ENCODE peak calls at places on chromosomes 3 and 15, in five cellular contexts. O is Daoy, L is NCI-H1436 treated with DMSO at 0.1 percent for 48 hours, K is GM18507, N is foreskin keratinocyte. G is an unnamed sample.

GRCh38 chr3:134357914-134358811 is 16.1 kb downstream of the AMOTL2 start:
- DNase-seq in N (peak; percentile 96), L (no peak), O (peak; percentile 95), K (no peak), G (peak; percentile 98)

GRCh38 chr15:58457466-58457965 is 25.7 kb downstream of the LIPC start:
- DNase-seq in N (peak; percentile 79), O (peak; percentile 87), L (no peak), K (peak; percentile 54), G (peak; percentile 91)

GRCh38 chr3:126459763-126460127 is 15.9 kb downstream of the ZXDC start:
- DNase-seq in K (no peak), N (no peak), O (no peak), L (no peak), G (no peak)

GRCh38 chr3:76685858-76686257 is 354.0 kb upstream of the ROBO2 start:
- DNase-seq in L (no peak), N (no peak), O (peak; percentile 13), K (no peak), G (no peak)

GRCh38 chr3:13884851-13885703 is 5.2 kb upstream of the WNT7A start:
- DNase-seq in L (no peak), N (peak; percentile 63), O (peak; percentile 38), K (peak; percentile 38), G (peak; percentile 15)

GRCh38 chr3:127443581-127444375 is 146.8 kb downstream of the TPRA1 start:
- DNase-seq in N (no peak), K (no peak), L (no peak), O (no peak), G (no peak)

GRCh38 chr3:169348981-169349942 is 314.2 kb downstream of the MECOM start:
- DNase-seq in N (peak; percentile 94), L (no peak), K (no peak), O (peak; percentile 66), G (no peak)

GRCh38 chr3:154886437-154886836 is 193.7 kb upstream of the MME start:
- DNase-seq in K (no peak), N (peak; percentile 97), L (no peak), O (no peak), G (peak; percentile 90)

GRCh38 chr3:32817195-32817560 is 619 bp upstream of the TRIM71 start:
- DNase-seq in K (no peak), N (no peak), L (no peak), O (peak; percentile 6), G (no peak)

GRCh38 chr3:22474706-22475470 is 723.9 kb upstream of the ZNF385D start:
- DNase-seq in O (no peak), N (no peak), L (no peak), K (no peak), G (peak; percentile 90)

GRCh38 chr3:99789322-99789721 is 28.3 kb upstream of the CMSS1 start:
- DNase-seq in O (peak; percentile 66), N (peak; percentile 30), K (no peak), L (no peak), G (peak; percentile 70)

GRCh38 chr15:58453931-58454793 is 22.4 kb downstream of the LIPC start:
- DNase-seq in O (peak; percentile 52), L (no peak), N (no peak), K (no peak), G (peak; percentile 89)

GRCh38 chr3:72441284-72441994 is 406.8 kb downstream of the SHQ1 start:
- DNase-seq in N (no peak), O (no peak), L (no peak), K (no peak), G (no peak)

GRCh38 chr3:106121491-106122289 is 252.9 kb upstream of the CBLB start:
- DNase-seq in N (no peak), K (no peak), O (no peak), L (no peak), G (no peak)

GRCh38 chr15:82128401-82129143 is 82.8 kb upstream of the MEX3B start:
- DNase-seq in O (peak; percentile 35), K (no peak), L (no peak), N (no peak), G (peak; percentile 48)

GRCh38 chr3:159853506-159853864 is 135.2 kb upstream of the IL12A start:
- DNase-seq in K (no peak), L (no peak), N (no peak), O (no peak), G (no peak)

GRCh38 chr3:72957303-72957702 is 39.3 kb upstream of the PPP4R2 start:
- DNase-seq in K (no peak), L (no peak), N (no peak), O (no peak), G (peak; percentile 13)

GRCh38 chr3:80334534-80334933 is 566.7 kb upstream of the ROBO1 start:
- DNase-seq in L (no peak), N (no peak), K (no peak), O (no peak), G (no peak)

GRCh38 chr3:4695846-4696245 is 202.7 kb downstream of the ITPR1 start:
- DNase-seq in K (no peak), L (no peak), O (no peak), N (no peak), G (no peak)

GRCh38 chr3:5576277-5577011 is 388.9 kb downstream of the EDEM1 start:
- DNase-seq in N (no peak), L (no peak), K (no peak), O (no peak), G (no peak)

GRCh38 chr15:90873998-90874605 is 5.7 kb downstream of the FURIN start:
- DNase-seq in N (no peak), L (no peak), O (peak; percentile 51), K (no peak), G (no peak)

GRCh38 chr3:132395126-132395525 is 22.2 kb upstream of the DNAJC13 start:
- DNase-seq in L (no peak), N (no peak), O (no peak), K (no peak), G (no peak)

GRCh38 chr15:48800811-48801460 is 9.9 kb downstream of the CEP152 start:
- DNase-seq in O (no peak), L (peak; percentile 81), K (no peak), N (peak; percentile 25), G (peak; percentile 24)